ENCODE peak calls at places on chromosomes 7 and 10, in ten cellular contexts. One of them, this sample, is unnamed.
A peak's percentile ranks its signal among the peaks of the same experiment; 100 is the strongest.

GRCh38 chr7:99141756-99142726 is 1.9 kb downstream of the SMURF1 start:
- DNase-seq in heart left ventricle: peak; percentile 59
- DNase-seq in NB4: peak; percentile 56
- DNase-seq in lower leg skin: peak; percentile 61
- DNase-seq in K562: peak; percentile 80
- DNase-seq in thyroid gland: peak; percentile 45
- DNase-seq in GM12891: no peak
- DNase-seq in uterus: peak; percentile 75
- DNase-seq in body of pancreas: peak; percentile 58
- DNase-seq in gastrocnemius medialis: peak; percentile 49
- DNase-seq in this sample: peak; percentile 32

GRCh38 chr10:78770167-78771090 is 298.3 kb upstream of the ZMIZ1 start:
- DNase-seq in heart left ventricle: no peak
- DNase-seq in NB4: no peak
- DNase-seq in lower leg skin: no peak
- DNase-seq in K562: no peak
- DNase-seq in thyroid gland: no peak
- DNase-seq in GM12891: no peak
- DNase-seq in uterus: peak; percentile 56
- DNase-seq in body of pancreas: no peak
- DNase-seq in gastrocnemius medialis: no peak
- DNase-seq in this sample: no peak

GRCh38 chr7:6306471-6306870 is 34.0 kb upstream of the CYTH3 start:
- DNase-seq in heart left ventricle: no peak
- DNase-seq in NB4: no peak
- DNase-seq in lower leg skin: no peak
- DNase-seq in K562: no peak
- DNase-seq in thyroid gland: no peak
- DNase-seq in GM12891: no peak
- DNase-seq in uterus: no peak
- DNase-seq in body of pancreas: no peak
- DNase-seq in gastrocnemius medialis: no peak
- DNase-seq in this sample: peak; percentile 83

GRCh38 chr7:36404639-36405408 is 15.2 kb downstream of the ANLN start:
- DNase-seq in heart left ventricle: no peak
- DNase-seq in NB4: no peak
- DNase-seq in lower leg skin: no peak
- DNase-seq in K562: no peak
- DNase-seq in thyroid gland: no peak
- DNase-seq in GM12891: no peak
- DNase-seq in uterus: no peak
- DNase-seq in body of pancreas: no peak
- DNase-seq in gastrocnemius medialis: no peak
- DNase-seq in this sample: no peak

GRCh38 chr10:71553371-71553900 is 156.7 kb downstream of the CDH23 start:
- DNase-seq in heart left ventricle: no peak
- DNase-seq in NB4: no peak
- DNase-seq in lower leg skin: no peak
- DNase-seq in K562: no peak
- DNase-seq in thyroid gland: no peak
- DNase-seq in GM12891: no peak
- DNase-seq in uterus: no peak
- DNase-seq in body of pancreas: no peak
- DNase-seq in gastrocnemius medialis: no peak
- DNase-seq in this sample: no peak

GRCh38 chr10:103843854-103844567 is 11.4 kb downstream of the SH3PXD2A start:
- DNase-seq in heart left ventricle: peak; percentile 79
- DNase-seq in NB4: no peak
- DNase-seq in lower leg skin: no peak
- DNase-seq in K562: no peak
- DNase-seq in thyroid gland: no peak
- DNase-seq in GM12891: no peak
- DNase-seq in uterus: no peak
- DNase-seq in body of pancreas: peak; percentile 68
- DNase-seq in gastrocnemius medialis: peak; percentile 89
- DNase-seq in this sample: no peak

GRCh38 chr10:118818621-118819221 is 64.0 kb upstream of the CACUL1 start:
- DNase-seq in heart left ventricle: peak; percentile 57
- DNase-seq in NB4: no peak
- DNase-seq in lower leg skin: no peak
- DNase-seq in K562: no peak
- DNase-seq in thyroid gland: peak; percentile 97
- DNase-seq in GM12891: no peak
- DNase-seq in uterus: no peak
- DNase-seq in body of pancreas: peak; percentile 62
- DNase-seq in gastrocnemius medialis: peak; percentile 34
- DNase-seq in this sample: no peak

GRCh38 chr10:113179270-113179669 is 229.2 kb downstream of the TCF7L2 start:
- DNase-seq in heart left ventricle: peak; percentile 74
- DNase-seq in NB4: peak; percentile 65
- DNase-seq in lower leg skin: peak; percentile 29
- DNase-seq in K562: no peak
- DNase-seq in thyroid gland: no peak
- DNase-seq in GM12891: no peak
- DNase-seq in uterus: no peak
- DNase-seq in body of pancreas: no peak
- DNase-seq in gastrocnemius medialis: peak; percentile 25
- DNase-seq in this sample: no peak

GRCh38 chr7:112036071-112036470 is 170.1 kb downstream of the DOCK4 start:
- DNase-seq in heart left ventricle: no peak
- DNase-seq in NB4: no peak
- DNase-seq in lower leg skin: no peak
- DNase-seq in K562: no peak
- DNase-seq in thyroid gland: no peak
- DNase-seq in GM12891: no peak
- DNase-seq in uterus: no peak
- DNase-seq in body of pancreas: no peak
- DNase-seq in gastrocnemius medialis: no peak
- DNase-seq in this sample: no peak

GRCh38 chr7:148699024-148699771 is 495 bp downstream of the CUL1 start:
- DNase-seq in heart left ventricle: peak; percentile 74
- DNase-seq in NB4: peak; percentile 85
- DNase-seq in lower leg skin: peak; percentile 33
- DNase-seq in K562: peak; percentile 82
- DNase-seq in thyroid gland: peak; percentile 55
- DNase-seq in GM12891: peak; percentile 37
- DNase-seq in uterus: peak; percentile 38
- DNase-seq in body of pancreas: peak; percentile 58
- DNase-seq in gastrocnemius medialis: peak; percentile 68
- DNase-seq in this sample: peak; percentile 44
- TF ChIP-seq POLR2A in heart left ventricle: no peak
- TF ChIP-seq POLR2A in NB4: peak; percentile 49
- TF ChIP-seq POLR2A in lower leg skin: no peak
- TF ChIP-seq POLR2A in K562: peak; percentile 59
- TF ChIP-seq POLR2A in thyroid gland: peak; percentile 47
- TF ChIP-seq POLR2A in GM12891: peak; percentile 24
- TF ChIP-seq POLR2A in uterus: no peak
- TF ChIP-seq POLR2A in body of pancreas: no peak
- TF ChIP-seq POLR2A in gastrocnemius medialis: no peak
- TF ChIP-seq POLR2A in this sample: no peak

DNA sequence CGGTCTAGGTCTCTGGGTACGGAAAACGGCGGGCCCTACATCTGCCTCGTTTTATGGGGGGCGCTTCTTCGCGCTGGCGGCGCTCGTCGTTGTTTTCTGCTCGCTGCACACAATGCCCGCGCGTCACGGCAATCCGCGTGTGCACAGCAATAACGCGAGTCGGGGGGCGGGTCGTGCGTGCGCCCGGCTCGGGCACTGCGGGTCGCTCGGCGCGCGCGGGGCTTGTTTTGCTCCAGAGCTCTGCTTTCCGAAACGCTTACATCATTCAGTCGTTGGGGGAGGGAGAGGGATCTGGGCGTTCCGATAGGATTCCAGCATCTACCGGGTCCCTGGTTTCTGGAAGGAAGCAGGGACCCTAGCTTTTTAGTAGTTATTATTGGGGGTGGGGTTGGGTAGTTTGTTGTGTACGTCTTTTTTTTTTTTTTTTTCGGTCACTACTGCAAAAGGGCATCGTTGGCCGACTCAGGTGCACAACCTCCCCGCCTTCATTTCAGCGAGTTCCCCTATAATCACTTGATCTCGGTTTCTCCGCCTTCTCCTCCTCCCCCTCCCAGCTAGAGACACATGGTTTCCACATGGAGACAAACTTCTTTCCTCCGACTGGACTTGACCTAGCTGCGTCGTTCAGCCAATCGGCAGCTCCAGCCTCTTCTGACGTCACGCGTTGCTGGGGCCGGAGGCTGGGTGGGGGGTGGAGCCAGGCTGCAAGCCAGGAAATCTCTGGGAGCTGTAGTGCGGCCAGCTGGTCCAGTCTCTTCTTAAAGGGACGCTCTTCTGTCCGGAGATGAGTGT is 3.5 kb downstream of the MXI1 start:
- DNase-seq in heart left ventricle: peak; percentile 97
- DNase-seq in NB4: peak; percentile 98
- DNase-seq in lower leg skin: peak; percentile 97
- DNase-seq in K562: peak; percentile 93
- DNase-seq in thyroid gland: peak; percentile 95
- DNase-seq in GM12891: peak; percentile 77
- DNase-seq in uterus: peak; percentile 97
- DNase-seq in body of pancreas: peak; percentile 98
- DNase-seq in gastrocnemius medialis: peak; percentile 97
- DNase-seq in this sample: peak; percentile 97
- TF ChIP-seq POLR2A in heart left ventricle: no peak
- TF ChIP-seq POLR2A in NB4: peak; percentile 45
- TF ChIP-seq POLR2A in lower leg skin: no peak
- TF ChIP-seq POLR2A in K562: peak; percentile 63
- TF ChIP-seq POLR2A in thyroid gland: peak; percentile 70
- TF ChIP-seq POLR2A in GM12891: no peak
- TF ChIP-seq POLR2A in uterus: peak; percentile 60
- TF ChIP-seq POLR2A in body of pancreas: peak; percentile 96
- TF ChIP-seq POLR2A in gastrocnemius medialis: peak; percentile 65
- TF ChIP-seq POLR2A in this sample: no peak

GRCh38 chr7:134350682-134351081 is 34.0 kb upstream of the SLC35B4 start:
- DNase-seq in heart left ventricle: no peak
- DNase-seq in NB4: no peak
- DNase-seq in lower leg skin: no peak
- DNase-seq in K562: no peak
- DNase-seq in thyroid gland: no peak
- DNase-seq in GM12891: no peak
- DNase-seq in uterus: no peak
- DNase-seq in body of pancreas: no peak
- DNase-seq in gastrocnemius medialis: no peak
- DNase-seq in this sample: no peak

GRCh38 chr7:134355925-134356324 is 39.2 kb upstream of the SLC35B4 start:
- DNase-seq in heart left ventricle: peak; percentile 49
- DNase-seq in NB4: peak; percentile 76
- DNase-seq in lower leg skin: peak; percentile 29
- DNase-seq in K562: no peak
- DNase-seq in thyroid gland: peak; percentile 16
- DNase-seq in GM12891: no peak
- DNase-seq in uterus: no peak
- DNase-seq in body of pancreas: peak; percentile 57
- DNase-seq in gastrocnemius medialis: no peak
- DNase-seq in this sample: no peak

GRCh38 chr7:134355004-134355525 is 38.3 kb upstream of the SLC35B4 start:
- DNase-seq in heart left ventricle: no peak
- DNase-seq in NB4: no peak
- DNase-seq in lower leg skin: no peak
- DNase-seq in K562: no peak
- DNase-seq in thyroid gland: no peak
- DNase-seq in GM12891: no peak
- DNase-seq in uterus: no peak
- DNase-seq in body of pancreas: peak; percentile 29
- DNase-seq in gastrocnemius medialis: no peak
- DNase-seq in this sample: no peak

GRCh38 chr7:134351424-134351823 is 34.7 kb upstream of the SLC35B4 start:
- DNase-seq in heart left ventricle: no peak
- DNase-seq in NB4: no peak
- DNase-seq in lower leg skin: no peak
- DNase-seq in K562: no peak
- DNase-seq in thyroid gland: peak; percentile 58
- DNase-seq in GM12891: no peak
- DNase-seq in uterus: no peak
- DNase-seq in body of pancreas: no peak
- DNase-seq in gastrocnemius medialis: no peak
- DNase-seq in this sample: no peak

GRCh38 chr7:134353411-134353810 is 36.7 kb upstream of the SLC35B4 start:
- DNase-seq in heart left ventricle: no peak
- DNase-seq in NB4: no peak
- DNase-seq in lower leg skin: no peak
- DNase-seq in K562: no peak
- DNase-seq in thyroid gland: no peak
- DNase-seq in GM12891: no peak
- DNase-seq in uterus: no peak
- DNase-seq in body of pancreas: no peak
- DNase-seq in gastrocnemius medialis: no peak
- DNase-seq in this sample: no peak
- TF ChIP-seq POLR2A in heart left ventricle: no peak
- TF ChIP-seq POLR2A in NB4: no peak
- TF ChIP-seq POLR2A in lower leg skin: no peak
- TF ChIP-seq POLR2A in K562: no peak
- TF ChIP-seq POLR2A in thyroid gland: no peak
- TF ChIP-seq POLR2A in GM12891: no peak
- TF ChIP-seq POLR2A in uterus: no peak
- TF ChIP-seq POLR2A in body of pancreas: no peak
- TF ChIP-seq POLR2A in gastrocnemius medialis: no peak
- TF ChIP-seq POLR2A in this sample: no peak

GRCh38 chr10:32961892-32962369 is 3.9 kb upstream of the ITGB1 start:
- DNase-seq in heart left ventricle: no peak
- DNase-seq in NB4: peak; percentile 57
- DNase-seq in lower leg skin: no peak
- DNase-seq in K562: no peak
- DNase-seq in thyroid gland: no peak
- DNase-seq in GM12891: no peak
- DNase-seq in uterus: no peak
- DNase-seq in body of pancreas: no peak
- DNase-seq in gastrocnemius medialis: no peak
- DNase-seq in this sample: no peak
- TF ChIP-seq POLR2A in heart left ventricle: no peak
- TF ChIP-seq POLR2A in NB4: no peak
- TF ChIP-seq POLR2A in lower leg skin: no peak
- TF ChIP-seq POLR2A in K562: no peak
- TF ChIP-seq POLR2A in thyroid gland: peak; percentile 34
- TF ChIP-seq POLR2A in GM12891: no peak
- TF ChIP-seq POLR2A in uterus: peak; percentile 32
- TF ChIP-seq POLR2A in body of pancreas: no peak
- TF ChIP-seq POLR2A in gastrocnemius medialis: no peak
- TF ChIP-seq POLR2A in this sample: no peak

GRCh38 chr10:13586676-13587355 is at the start of gene PRPF18:
- DNase-seq in heart left ventricle: peak; percentile 95
- DNase-seq in NB4: peak; percentile 87
- DNase-seq in lower leg skin: peak; percentile 91
- DNase-seq in K562: peak; percentile 95
- DNase-seq in thyroid gland: peak; percentile 96
- DNase-seq in GM12891: peak; percentile 92
- DNase-seq in uterus: peak; percentile 88
- DNase-seq in body of pancreas: peak; percentile 95
- DNase-seq in gastrocnemius medialis: peak; percentile 92
- DNase-seq in this sample: peak; percentile 85
- TF ChIP-seq POLR2A in heart left ventricle: no peak
- TF ChIP-seq POLR2A in NB4: peak; percentile 46
- TF ChIP-seq POLR2A in lower leg skin: no peak
- TF ChIP-seq POLR2A in K562: peak; percentile 82
- TF ChIP-seq POLR2A in thyroid gland: peak; percentile 43
- TF ChIP-seq POLR2A in GM12891: peak; percentile 86
- TF ChIP-seq POLR2A in uterus: no peak
- TF ChIP-seq POLR2A in body of pancreas: peak; percentile 66
- TF ChIP-seq POLR2A in gastrocnemius medialis: peak; percentile 31
- TF ChIP-seq POLR2A in this sample: peak; percentile 64